ENCODE peak calls at places on chromosomes 5 and 9, in seven cellular contexts. One of them, this sample, is unnamed.
A peak's percentile ranks its signal among the peaks of the same experiment; 100 is the strongest.

GRCh38 chr5:90881626-90882150 is 323.1 kb downstream of the ADGRV1 start:
- DNase-seq in psoas muscle: no peak
- DNase-seq in K562: no peak
- DNase-seq in A549: no peak
- DNase-seq in heart left ventricle: no peak
- DNase-seq in thyroid gland: no peak
- DNase-seq in PC-3: no peak
- DNase-seq in this sample: no peak

GRCh38 chr9:17905356-17906203 is 326.7 kb downstream of the SH3GL2 start:
- DNase-seq in psoas muscle: no peak
- DNase-seq in K562: no peak
- DNase-seq in A549: no peak
- DNase-seq in heart left ventricle: no peak
- DNase-seq in thyroid gland: no peak
- DNase-seq in PC-3: no peak
- DNase-seq in this sample: no peak

GRCh38 chr9:77912895-77913693 is 118.5 kb downstream of the GNAQ start:
- DNase-seq in psoas muscle: no peak
- DNase-seq in K562: no peak
- DNase-seq in A549: no peak
- DNase-seq in heart left ventricle: no peak
- DNase-seq in thyroid gland: no peak
- DNase-seq in PC-3: peak; percentile 2
- DNase-seq in this sample: no peak

GRCh38 chr9:841371-842209 is at the start of gene DMRT1:
- DNase-seq in psoas muscle: no peak
- DNase-seq in K562: no peak
- DNase-seq in A549: no peak
- DNase-seq in heart left ventricle: no peak
- DNase-seq in thyroid gland: peak; percentile 76
- DNase-seq in PC-3: no peak
- DNase-seq in this sample: no peak

GRCh38 chr5:112975721-112976431 is 722 bp upstream of the DCP2 start:
- DNase-seq in psoas muscle: no peak
- DNase-seq in K562: no peak
- DNase-seq in A549: no peak
- DNase-seq in heart left ventricle: no peak
- DNase-seq in thyroid gland: no peak
- DNase-seq in PC-3: no peak
- DNase-seq in this sample: no peak

GRCh38 chr5:38329132-38329715 is 70.9 kb downstream of the EGFLAM start:
- DNase-seq in psoas muscle: no peak
- DNase-seq in K562: no peak
- DNase-seq in A549: peak; percentile 11
- DNase-seq in heart left ventricle: no peak
- DNase-seq in thyroid gland: no peak
- DNase-seq in PC-3: peak; percentile 78
- DNase-seq in this sample: no peak

GRCh38 chr5:139100825-139101224 is 97.3 kb downstream of the SIL1 start:
- DNase-seq in psoas muscle: no peak
- DNase-seq in K562: peak; percentile 27
- DNase-seq in A549: no peak
- DNase-seq in heart left ventricle: no peak
- DNase-seq in thyroid gland: no peak
- DNase-seq in PC-3: peak; percentile 61
- DNase-seq in this sample: no peak

GRCh38 chr5:112733586-112733985 is 4.1 kb upstream of the APC start:
- DNase-seq in psoas muscle: no peak
- DNase-seq in K562: no peak
- DNase-seq in A549: no peak
- DNase-seq in heart left ventricle: no peak
- DNase-seq in thyroid gland: no peak
- DNase-seq in PC-3: peak; percentile 23
- DNase-seq in this sample: no peak

GRCh38 chr5:72441861-72442540 is 65.2 kb downstream of the ZNF366 start:
- DNase-seq in psoas muscle: no peak
- DNase-seq in K562: no peak
- DNase-seq in A549: peak; percentile 34
- DNase-seq in heart left ventricle: no peak
- DNase-seq in thyroid gland: no peak
- DNase-seq in PC-3: peak; percentile 84
- DNase-seq in this sample: no peak

GRCh38 chr5:180139731-180140626 is 68.4 kb upstream of the RNF130 start:
- DNase-seq in psoas muscle: peak; percentile 34
- DNase-seq in K562: no peak
- DNase-seq in A549: no peak
- DNase-seq in heart left ventricle: no peak
- DNase-seq in thyroid gland: no peak
- DNase-seq in PC-3: no peak
- DNase-seq in this sample: no peak

GRCh38 chr5:174503086-174503460 is 221.3 kb upstream of the MSX2 start:
- DNase-seq in psoas muscle: no peak
- DNase-seq in K562: no peak
- DNase-seq in A549: no peak
- DNase-seq in heart left ventricle: no peak
- DNase-seq in thyroid gland: no peak
- DNase-seq in PC-3: no peak
- DNase-seq in this sample: no peak

GRCh38 chr5:56152437-56152836 is 80.7 kb downstream of the ANKRD55 start:
- DNase-seq in psoas muscle: no peak
- DNase-seq in K562: no peak
- DNase-seq in A549: no peak
- DNase-seq in heart left ventricle: no peak
- DNase-seq in thyroid gland: no peak
- DNase-seq in PC-3: no peak
- DNase-seq in this sample: no peak

GRCh38 chr9:121321039-121321503 is 49.0 kb downstream of the STOM start:
- DNase-seq in psoas muscle: no peak
- DNase-seq in K562: no peak
- DNase-seq in A549: no peak
- DNase-seq in heart left ventricle: no peak
- DNase-seq in thyroid gland: no peak
- DNase-seq in PC-3: no peak
- DNase-seq in this sample: no peak

GRCh38 chr5:105954341-105954740 is 1716.4 kb downstream of the EFNA5 start:
- DNase-seq in psoas muscle: no peak
- DNase-seq in K562: no peak
- DNase-seq in A549: no peak
- DNase-seq in heart left ventricle: no peak
- DNase-seq in thyroid gland: no peak
- DNase-seq in PC-3: peak; percentile 39
- DNase-seq in this sample: no peak
- H3K4me3 ChIP-seq in psoas muscle: no peak overlapping the region
- H3K4me3 ChIP-seq in K562: no peak overlapping the region
- H3K4me3 ChIP-seq in A549: no peak overlapping the region
- H3K4me3 ChIP-seq in heart left ventricle: no peak overlapping the region
- H3K4me3 ChIP-seq in thyroid gland: no peak overlapping the region
- H3K4me3 ChIP-seq in PC-3: no peak overlapping the region
- H3K4me3 ChIP-seq in this sample: no peak overlapping the region

DNA sequence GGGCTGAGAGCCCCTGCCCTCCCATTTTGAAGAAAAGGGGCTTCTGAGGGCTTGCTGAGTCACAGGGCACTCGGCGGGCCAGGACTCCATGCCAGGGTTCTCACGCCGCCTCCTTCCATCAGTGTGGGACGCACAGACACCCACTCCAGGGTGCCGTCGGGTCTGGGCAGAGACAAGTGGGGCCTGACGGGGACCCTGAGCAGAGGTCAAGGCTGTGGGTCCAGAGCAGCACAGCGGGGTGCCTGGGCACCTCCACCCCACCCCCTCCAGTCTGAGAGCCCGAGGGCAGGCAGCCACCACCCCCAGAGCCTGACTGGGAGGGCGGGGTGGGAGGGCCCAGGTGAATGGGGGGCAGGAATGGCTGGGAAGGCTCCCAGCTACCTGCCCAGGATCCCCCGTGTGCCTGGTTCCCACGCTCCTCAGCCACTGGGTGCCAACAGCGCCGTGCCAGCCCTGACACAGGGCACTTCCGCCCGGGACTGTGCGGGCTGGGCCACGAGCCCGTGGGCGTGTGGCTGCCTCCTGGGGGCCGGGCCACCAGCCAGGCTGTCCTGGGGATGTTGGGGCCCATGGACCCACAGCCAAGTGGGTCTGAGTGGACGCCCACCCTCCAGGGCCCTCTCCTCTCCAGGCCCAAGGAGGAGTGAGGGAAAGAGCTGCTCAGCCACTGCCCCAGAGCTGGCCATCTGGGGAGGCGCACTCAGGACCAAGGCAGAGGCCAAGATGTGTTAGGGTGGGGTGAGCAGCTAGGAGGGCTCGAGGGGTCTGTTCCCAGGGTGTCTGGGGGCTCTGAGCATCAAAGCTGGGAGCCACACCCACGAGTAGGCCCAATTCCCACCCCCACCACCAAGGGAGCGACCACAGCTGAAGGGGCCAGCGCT is 10.1 kb upstream of the NRARP start:
- DNase-seq in psoas muscle: no peak
- DNase-seq in K562: peak; percentile 9
- DNase-seq in A549: peak; percentile 1
- DNase-seq in heart left ventricle: no peak
- DNase-seq in thyroid gland: no peak
- DNase-seq in PC-3: no peak
- DNase-seq in this sample: peak; percentile 12
- H3K27ac ChIP-seq in psoas muscle: no peak overlapping the region
- H3K27ac ChIP-seq in K562: no peak overlapping the region
- H3K27ac ChIP-seq in A549: no peak overlapping the region
- H3K27ac ChIP-seq in heart left ventricle: no peak overlapping the region
- H3K27ac ChIP-seq in thyroid gland: no peak overlapping the region
- H3K27ac ChIP-seq in PC-3: peak overlapping the region; percentile 97
- H3K27ac ChIP-seq in this sample: peak overlapping the region; percentile 8

DNA sequence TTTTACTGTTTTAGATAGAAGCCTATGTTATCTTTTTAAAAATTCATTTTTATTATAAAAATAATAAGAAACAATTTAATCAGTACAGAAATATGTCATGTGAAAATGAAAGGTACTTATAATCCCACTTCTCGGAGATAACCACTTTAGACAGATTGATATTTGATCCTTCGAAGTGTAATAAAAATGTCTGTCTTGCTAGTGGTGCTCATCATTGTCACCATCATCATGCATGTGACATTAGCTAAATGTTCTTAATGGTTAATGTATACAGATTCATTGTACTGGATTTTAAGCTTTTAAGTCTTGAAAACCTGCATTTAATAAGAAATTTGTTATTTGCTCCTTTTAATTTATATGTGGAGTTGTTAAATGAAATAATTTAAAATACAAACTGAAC is 30.1 kb upstream of the FAM120AOS start:
- DNase-seq in psoas muscle: no peak
- DNase-seq in K562: no peak
- DNase-seq in A549: no peak
- DNase-seq in heart left ventricle: no peak
- DNase-seq in thyroid gland: no peak
- DNase-seq in PC-3: no peak
- DNase-seq in this sample: no peak
- H3K4me1 ChIP-seq in psoas muscle: peaks cover 56% of the 10 kb centered on the region
- H3K4me1 ChIP-seq in K562: peaks cover 4% of the 10 kb centered on the region
- H3K4me1 ChIP-seq in A549: peaks cover 8% of the 10 kb centered on the region
- H3K4me1 ChIP-seq in heart left ventricle: peaks cover 34% of the 10 kb centered on the region
- H3K4me1 ChIP-seq in thyroid gland: peaks cover 7% of the 10 kb centered on the region
- H3K4me1 ChIP-seq in PC-3: no peaks in the 10 kb centered on the region
- H3K4me1 ChIP-seq in this sample: peaks cover 73% of the 10 kb centered on the region

GRCh38 chr5:14332746-14333145 is 189.6 kb downstream of the TRIO start:
- DNase-seq in psoas muscle: no peak
- DNase-seq in K562: no peak
- DNase-seq in A549: no peak
- DNase-seq in heart left ventricle: no peak
- DNase-seq in thyroid gland: no peak
- DNase-seq in PC-3: no peak
- DNase-seq in this sample: no peak
- H3K4me3 ChIP-seq in psoas muscle: no peak overlapping the region
- H3K4me3 ChIP-seq in K562: no peak overlapping the region
- H3K4me3 ChIP-seq in A549: no peak overlapping the region
- H3K4me3 ChIP-seq in heart left ventricle: no peak overlapping the region
- H3K4me3 ChIP-seq in thyroid gland: no peak overlapping the region
- H3K4me3 ChIP-seq in PC-3: no peak overlapping the region
- H3K4me3 ChIP-seq in this sample: no peak overlapping the region

GRCh38 chr5:141758316-141758965 is 76.4 kb upstream of the ARAP3 start:
- DNase-seq in psoas muscle: no peak
- DNase-seq in K562: no peak
- DNase-seq in A549: no peak
- DNase-seq in heart left ventricle: no peak
- DNase-seq in thyroid gland: peak; percentile 20
- DNase-seq in PC-3: no peak
- DNase-seq in this sample: no peak
- H3K27ac ChIP-seq in psoas muscle: no peak overlapping the region
- H3K27ac ChIP-seq in K562: no peak overlapping the region
- H3K27ac ChIP-seq in A549: no peak overlapping the region
- H3K27ac ChIP-seq in heart left ventricle: no peak overlapping the region
- H3K27ac ChIP-seq in thyroid gland: no peak overlapping the region
- H3K27ac ChIP-seq in PC-3: no peak overlapping the region
- H3K27ac ChIP-seq in this sample: no peak overlapping the region

DNA sequence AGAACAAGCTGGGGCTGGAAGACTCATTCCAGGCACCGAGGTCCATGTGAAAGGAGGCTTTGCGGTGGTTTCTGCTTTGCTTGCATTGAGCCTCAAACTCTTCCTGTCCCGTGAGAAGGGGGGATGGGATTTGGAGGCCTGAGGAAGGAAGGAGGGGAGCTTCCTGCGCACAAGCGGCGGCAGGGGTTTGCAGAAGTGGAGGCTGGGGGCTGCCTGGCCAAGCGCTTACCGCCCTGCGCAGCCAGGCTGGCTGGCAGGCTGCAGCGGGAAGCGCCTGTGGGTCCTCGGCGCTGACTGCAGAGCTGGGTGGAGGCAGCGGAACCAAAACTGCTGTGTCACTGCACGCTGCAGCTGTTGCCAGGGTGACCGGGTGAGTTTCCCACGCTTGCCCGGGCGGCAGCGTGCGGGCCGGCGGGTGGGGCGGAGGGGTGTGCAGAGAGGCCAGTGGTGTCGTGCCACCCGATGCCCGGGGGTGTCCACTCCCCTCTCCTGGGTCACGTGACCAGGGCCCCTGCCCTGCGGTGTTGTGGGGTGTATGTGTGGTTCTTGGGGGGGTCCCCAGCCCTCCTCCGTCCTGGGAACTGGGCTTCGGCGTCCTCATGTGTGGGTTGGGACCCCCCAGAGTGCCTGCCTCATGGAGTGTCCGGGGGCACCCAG is 81.0 kb downstream of the RXRA start:
- DNase-seq in psoas muscle: peak; percentile 96
- DNase-seq in K562: peak; percentile 94
- DNase-seq in A549: peak; percentile 98
- DNase-seq in heart left ventricle: peak; percentile 96
- DNase-seq in thyroid gland: peak; percentile 96
- DNase-seq in PC-3: peak; percentile 84
- DNase-seq in this sample: peak; percentile 93
- H3K4me1 ChIP-seq in psoas muscle: peaks cover 100% of the 10 kb centered on the region
- H3K4me1 ChIP-seq in K562: peaks cover 35% of the 10 kb centered on the region
- H3K4me1 ChIP-seq in A549: peaks cover 86% of the 10 kb centered on the region
- H3K4me1 ChIP-seq in heart left ventricle: peaks cover 100% of the 10 kb centered on the region
- H3K4me1 ChIP-seq in thyroid gland: peaks cover 100% of the 10 kb centered on the region
- H3K4me1 ChIP-seq in PC-3: peaks cover 15% of the 10 kb centered on the region
- H3K4me1 ChIP-seq in this sample: peaks cover 100% of the 10 kb centered on the region

GRCh38 chr9:116153765-116154333 is at the start of gene PAPPA:
- DNase-seq in psoas muscle: no peak
- DNase-seq in K562: no peak
- DNase-seq in A549: no peak
- DNase-seq in heart left ventricle: no peak
- DNase-seq in thyroid gland: no peak
- DNase-seq in PC-3: no peak
- DNase-seq in this sample: peak; percentile 19
- H3K4me3 ChIP-seq in psoas muscle: peak within 1 kb of the TSS; percentile 68
- H3K4me3 ChIP-seq in K562: no peak within 1 kb of the TSS
- H3K4me3 ChIP-seq in A549: peak within 1 kb of the TSS; percentile 87
- H3K4me3 ChIP-seq in heart left ventricle: peak within 1 kb of the TSS; percentile 57
- H3K4me3 ChIP-seq in thyroid gland: peak within 1 kb of the TSS; percentile 35
- H3K4me3 ChIP-seq in PC-3: peak within 1 kb of the TSS; percentile 54
- H3K4me3 ChIP-seq in this sample: peak within 1 kb of the TSS; percentile 72

This sample was measured in left ventricle myocardium inferior.